ENCODE peak calls at places on chromosomes 6 and 20, in four cellular contexts. H is RCC 7860; E is activated CD4-positive, alpha-beta T cell treated with anti-CD3 and anti-CD28 coated beads, Interleukin-2, amount 50 U/mL, for 48 hours; I is stimulated activated naive CD4-positive, alpha-beta T cell. S is an unnamed sample.

GRCh38 chr6:147737084-147737483 is 228.6 kb downstream of the SAMD5 start:
- DNase-seq in H (no peak), E (no peak), I (no peak), S (no peak)

GRCh38 chr6:136609878-136610706 is 59.9 kb upstream of the MAP7 start:
- DNase-seq in H (peak), E (peak), I (no peak), S (no peak)

GRCh38 chr6:136788069-136788902 is 4.0 kb downstream of the MAP3K5 start:
- DNase-seq in H (no peak), E (no peak), I (no peak), S (no peak)

GRCh38 chr20:10475225-10475624 is 40.1 kb downstream of the SLX4IP start:
- DNase-seq in H (no peak), E (no peak), I (no peak), S (no peak)

GRCh38 chr6:73050706-73051105 is 174.6 kb downstream of the KHDC1L start:
- DNase-seq in H (no peak), E (no peak), I (no peak), S (no peak)

GRCh38 chr20:5061209-5061608 is 58.5 kb downstream of the PCNA start:
- DNase-seq in H (peak), E (no peak), I (no peak), S (no peak)

GRCh38 chr6:12233693-12234551 is 56.2 kb upstream of the EDN1 start:
- DNase-seq in H (peak), E (peak), I (no peak), S (peak)

GRCh38 chr20:4318891-4319290 is 303.5 kb upstream of the RNF24 start:
- DNase-seq in H (no peak), E (no peak), I (no peak), S (no peak)

GRCh38 chr20:22581437-22582385 is 2.7 kb downstream of the FOXA2 start:
- DNase-seq in H (no peak), E (no peak), I (no peak), S (no peak)

GRCh38 chr20:33181482-33182093 is 13.6 kb downstream of the BPIFA2 start:
- DNase-seq in H (no peak), E (no peak), I (no peak), S (no peak)

GRCh38 chr20:62550087-62550565 is 74.3 kb upstream of the GATA5 start:
- DNase-seq in H (no peak), E (no peak), I (no peak), S (no peak)

GRCh38 chr6:36840471-36841461 is 1.5 kb upstream of the CPNE5 start:
- DNase-seq in H (no peak), E (peak), I (no peak), S (no peak)

GRCh38 chr6:143863754-143864153 is 520 bp upstream of the ZC2HC1B start:
- DNase-seq in H (no peak), E (no peak), I (no peak), S (no peak)

GRCh38 chr20:16944753-16945152 is 196.6 kb downstream of the OTOR start:
- DNase-seq in H (no peak), E (no peak), I (no peak), S (no peak)

GRCh38 chr20:9444921-9445320 is 69.5 kb upstream of the LAMP5 start:
- DNase-seq in H (no peak), E (no peak), I (no peak), S (no peak)

GRCh38 chr6:5302995-5303622 is 41.8 kb downstream of the FARS2 start:
- DNase-seq in H (no peak), E (peak), I (peak), S (peak)

GRCh38 chr6:43481075-43481474 is 3.7 kb downstream of the TJAP1 start:
- DNase-seq in H (no peak), E (no peak), I (no peak), S (peak)

GRCh38 chr6:72748759-72749158 is 126.9 kb downstream of the KCNQ5 start:
- DNase-seq in H (peak), E (peak), I (no peak), S (no peak)

GRCh38 chr6:168541307-168541706 is 100.3 kb downstream of the SMOC2 start:
- DNase-seq in H (no peak), E (no peak), I (no peak), S (no peak)

GRCh38 chr6:15283986-15284361 is 38.1 kb downstream of the JARID2 start:
- DNase-seq in H (no peak), E (no peak), I (no peak), S (no peak)

GRCh38 chr6:109102762-109103161 is 7.5 kb downstream of the CEP57L1 start:
- DNase-seq in H (no peak), E (no peak), I (no peak), S (no peak)

GRCh38 chr20:56778765-56779195 is 149.7 kb downstream of the TFAP2C start:
- DNase-seq in H (no peak), E (no peak), I (no peak), S (no peak)

GRCh38 chr6:131966443-131966842 is 15.3 kb upstream of the CCN2 start:
- DNase-seq in H (no peak), E (no peak), I (no peak), S (no peak)

GRCh38 chr6:109795994-109796555 is 105.0 kb downstream of the FIG4 start:
- DNase-seq in H (no peak), E (no peak), I (no peak), S (no peak)

GRCh38 chr6:41702089-41702745 is 33.2 kb downstream of the TFEB start:
- DNase-seq in H (no peak), E (no peak), I (peak), S (no peak)

GRCh38 chr6:25487012-25487411 is 165.0 kb upstream of the SCGN start:
- DNase-seq in H (no peak), E (no peak), I (no peak), S (no peak)

GRCh38 chr6:13327691-13328075 is 654 bp downstream of the TBC1D7 start:
- DNase-seq in H (no peak), E (no peak), I (no peak), S (no peak)

GRCh38 chr20:53922901-53923314 is 147.5 kb downstream of the BCAS1 start:
- DNase-seq in H (no peak), E (no peak), I (no peak), S (no peak)

GRCh38 chr6:131761061-131761761 is 46.6 kb upstream of the ENPP1 start:
- DNase-seq in H (peak), E (no peak), I (no peak), S (no peak)

GRCh38 chr6:41522780-41523548 is 23.2 kb upstream of the FOXP4 start:
- DNase-seq in H (no peak), E (no peak), I (no peak), S (no peak)